ENCODE peak calls at places on chromosome 11, in eight cellular contexts. One of them, this sample, is unnamed.

GRCh38 chr11:127066426-127067090 is 66.0 kb upstream of the KIRREL3 start:
- DNase-seq in AG04449: no peak
- DNase-seq in prostate gland: no peak
- DNase-seq in astrocyte of the cerebellum: no peak
- DNase-seq in IMR-90: no peak
- DNase-seq in mammary epithelial cell: no peak
- DNase-seq in left ventricle myocardium inferior: no peak
- DNase-seq in fibroblast of villous mesenchyme: no peak
- DNase-seq in this sample: no peak

GRCh38 chr11:130051077-130051476 is 18.6 kb upstream of the APLP2 start:
- DNase-seq in AG04449: no peak
- DNase-seq in prostate gland: no peak
- DNase-seq in astrocyte of the cerebellum: no peak
- DNase-seq in IMR-90: peak; percentile 53
- DNase-seq in mammary epithelial cell: no peak
- DNase-seq in left ventricle myocardium inferior: no peak
- DNase-seq in fibroblast of villous mesenchyme: peak; percentile 51
- DNase-seq in this sample: no peak

GRCh38 chr11:73866095-73866579 is 10.5 kb downstream of the COA4 start:
- DNase-seq in AG04449: no peak
- DNase-seq in prostate gland: no peak
- DNase-seq in astrocyte of the cerebellum: no peak
- DNase-seq in IMR-90: peak; percentile 69
- DNase-seq in mammary epithelial cell: peak; percentile 23
- DNase-seq in left ventricle myocardium inferior: no peak
- DNase-seq in fibroblast of villous mesenchyme: peak; percentile 61
- DNase-seq in this sample: peak; percentile 36

GRCh38 chr11:117305145-117305544 is 10.9 kb downstream of the BACE1 start:
- DNase-seq in AG04449: no peak
- DNase-seq in prostate gland: no peak
- DNase-seq in astrocyte of the cerebellum: no peak
- DNase-seq in IMR-90: no peak
- DNase-seq in mammary epithelial cell: no peak
- DNase-seq in left ventricle myocardium inferior: no peak
- DNase-seq in fibroblast of villous mesenchyme: no peak
- DNase-seq in this sample: no peak

GRCh38 chr11:114296190-114296978 is at the start of gene NNMT:
- DNase-seq in AG04449: peak; percentile 95
- DNase-seq in prostate gland: no peak
- DNase-seq in astrocyte of the cerebellum: peak; percentile 98
- DNase-seq in IMR-90: peak; percentile 97
- DNase-seq in mammary epithelial cell: peak; percentile 89
- DNase-seq in left ventricle myocardium inferior: peak; percentile 68
- DNase-seq in fibroblast of villous mesenchyme: peak; percentile 99
- DNase-seq in this sample: peak; percentile 95

GRCh38 chr11:110097459-110098012 is 4.3 kb downstream of the ZC3H12C start:
- DNase-seq in AG04449: no peak
- DNase-seq in prostate gland: no peak
- DNase-seq in astrocyte of the cerebellum: no peak
- DNase-seq in IMR-90: peak; percentile 58
- DNase-seq in mammary epithelial cell: peak; percentile 38
- DNase-seq in left ventricle myocardium inferior: no peak
- DNase-seq in fibroblast of villous mesenchyme: peak; percentile 32
- DNase-seq in this sample: no peak

GRCh38 chr11:8408151-8408930 is 144.7 kb upstream of the LMO1 start:
- DNase-seq in AG04449: no peak
- DNase-seq in prostate gland: no peak
- DNase-seq in astrocyte of the cerebellum: no peak
- DNase-seq in IMR-90: no peak
- DNase-seq in mammary epithelial cell: peak; percentile 25
- DNase-seq in left ventricle myocardium inferior: no peak
- DNase-seq in fibroblast of villous mesenchyme: no peak
- DNase-seq in this sample: no peak

GRCh38 chr11:23359297-23359696 is 499.0 kb upstream of the CCDC179 start:
- DNase-seq in AG04449: peak; percentile 70
- DNase-seq in prostate gland: no peak
- DNase-seq in astrocyte of the cerebellum: peak; percentile 83
- DNase-seq in IMR-90: peak; percentile 97
- DNase-seq in mammary epithelial cell: peak; percentile 92
- DNase-seq in left ventricle myocardium inferior: no peak
- DNase-seq in fibroblast of villous mesenchyme: peak; percentile 87
- DNase-seq in this sample: peak; percentile 91

GRCh38 chr11:895331-896223 is 15.0 kb downstream of the CHID1 start:
- DNase-seq in AG04449: no peak
- DNase-seq in prostate gland: no peak
- DNase-seq in astrocyte of the cerebellum: no peak
- DNase-seq in IMR-90: no peak
- DNase-seq in mammary epithelial cell: no peak
- DNase-seq in left ventricle myocardium inferior: no peak
- DNase-seq in fibroblast of villous mesenchyme: no peak
- DNase-seq in this sample: no peak

DNA sequence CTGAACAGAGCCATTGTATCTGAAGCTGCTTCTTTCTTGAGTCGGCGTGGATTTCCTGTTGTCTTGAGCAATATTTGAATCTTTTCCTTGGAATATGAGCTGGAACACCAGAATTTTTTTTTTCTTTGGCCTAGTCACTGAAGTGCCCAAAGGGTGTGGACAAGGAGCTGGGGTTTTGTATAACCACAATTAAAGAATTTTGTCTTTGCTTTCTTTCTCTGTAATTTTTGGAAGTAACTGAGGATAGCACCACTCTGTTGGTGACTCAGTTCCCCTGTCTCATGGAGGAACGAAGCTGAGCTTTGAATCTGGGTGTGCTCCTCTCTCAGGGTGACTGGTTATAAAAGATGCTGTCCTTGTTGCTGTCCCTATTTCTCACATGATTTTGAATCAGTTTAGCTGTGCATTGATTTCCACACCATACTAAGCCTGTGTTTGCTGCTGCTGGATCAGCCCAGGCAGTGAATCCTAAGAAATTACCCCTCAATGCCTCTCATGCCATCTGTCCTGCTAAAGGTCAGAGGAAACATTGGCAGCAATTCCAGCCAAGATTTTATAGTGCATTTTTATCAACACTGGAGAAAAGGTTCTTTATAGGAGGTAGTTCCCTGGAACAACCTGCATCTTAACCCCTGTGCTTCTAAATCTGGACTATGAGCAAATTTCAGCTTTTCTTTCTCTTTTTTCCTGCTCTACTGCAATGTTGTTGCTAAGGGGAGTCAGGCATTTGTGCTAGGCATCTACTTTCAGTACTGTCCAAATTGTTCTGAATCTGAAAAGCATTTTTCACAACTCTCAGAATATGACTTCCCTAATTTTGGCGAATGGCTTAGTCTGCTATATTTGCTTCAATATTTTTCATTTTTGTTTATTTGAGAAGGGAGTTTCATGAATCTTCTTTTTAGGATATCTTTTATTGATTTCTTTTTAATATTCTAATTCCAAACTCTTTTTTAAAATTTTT is 540.8 kb downstream of the SOX6 start:
- DNase-seq in AG04449: no peak
- DNase-seq in prostate gland: no peak
- DNase-seq in astrocyte of the cerebellum: no peak
- DNase-seq in IMR-90: no peak
- DNase-seq in mammary epithelial cell: peak; percentile 51
- DNase-seq in left ventricle myocardium inferior: no peak
- DNase-seq in fibroblast of villous mesenchyme: no peak
- DNase-seq in this sample: no peak
- H3K4me3 ChIP-seq in AG04449: no peak overlapping the region
- H3K4me3 ChIP-seq in prostate gland: no peak overlapping the region
- H3K4me3 ChIP-seq in astrocyte of the cerebellum: no peak overlapping the region
- H3K4me3 ChIP-seq in IMR-90: no peak overlapping the region
- H3K4me3 ChIP-seq in mammary epithelial cell: no peak overlapping the region
- H3K4me3 ChIP-seq in left ventricle myocardium inferior: no peak overlapping the region
- H3K4me3 ChIP-seq in fibroblast of villous mesenchyme: no peak overlapping the region
- H3K4me3 ChIP-seq in this sample: no peak overlapping the region

GRCh38 chr11:69167916-69168691 is 12.4 kb downstream of the SMIM38 start:
- DNase-seq in AG04449: no peak
- DNase-seq in prostate gland: no peak
- DNase-seq in astrocyte of the cerebellum: no peak
- DNase-seq in IMR-90: peak; percentile 31
- DNase-seq in mammary epithelial cell: peak; percentile 70
- DNase-seq in left ventricle myocardium inferior: no peak
- DNase-seq in fibroblast of villous mesenchyme: peak; percentile 19
- DNase-seq in this sample: no peak
- H3K4me3 ChIP-seq in AG04449: no peak overlapping the region
- H3K4me3 ChIP-seq in prostate gland: no peak overlapping the region
- H3K4me3 ChIP-seq in astrocyte of the cerebellum: no peak overlapping the region
- H3K4me3 ChIP-seq in IMR-90: no peak overlapping the region
- H3K4me3 ChIP-seq in mammary epithelial cell: no peak overlapping the region
- H3K4me3 ChIP-seq in left ventricle myocardium inferior: no peak overlapping the region
- H3K4me3 ChIP-seq in fibroblast of villous mesenchyme: no peak overlapping the region
- H3K4me3 ChIP-seq in this sample: no peak overlapping the region

GRCh38 chr11:30451167-30451566 is 128.3 kb downstream of the ARL14EP start:
- DNase-seq in AG04449: no peak
- DNase-seq in prostate gland: no peak
- DNase-seq in astrocyte of the cerebellum: no peak
- DNase-seq in IMR-90: no peak
- DNase-seq in mammary epithelial cell: no peak
- DNase-seq in left ventricle myocardium inferior: no peak
- DNase-seq in fibroblast of villous mesenchyme: no peak
- DNase-seq in this sample: no peak

GRCh38 chr11:30451642-30452041 is 128.7 kb downstream of the ARL14EP start:
- DNase-seq in AG04449: no peak
- DNase-seq in prostate gland: no peak
- DNase-seq in astrocyte of the cerebellum: no peak
- DNase-seq in IMR-90: no peak
- DNase-seq in mammary epithelial cell: no peak
- DNase-seq in left ventricle myocardium inferior: no peak
- DNase-seq in fibroblast of villous mesenchyme: no peak
- DNase-seq in this sample: no peak

GRCh38 chr11:30452842-30453241 is 129.9 kb downstream of the ARL14EP start:
- DNase-seq in AG04449: no peak
- DNase-seq in prostate gland: no peak
- DNase-seq in astrocyte of the cerebellum: no peak
- DNase-seq in IMR-90: no peak
- DNase-seq in mammary epithelial cell: no peak
- DNase-seq in left ventricle myocardium inferior: no peak
- DNase-seq in fibroblast of villous mesenchyme: no peak
- DNase-seq in this sample: no peak

GRCh38 chr11:30453705-30454104 is 130.8 kb downstream of the ARL14EP start:
- DNase-seq in AG04449: no peak
- DNase-seq in prostate gland: no peak
- DNase-seq in astrocyte of the cerebellum: no peak
- DNase-seq in IMR-90: no peak
- DNase-seq in mammary epithelial cell: no peak
- DNase-seq in left ventricle myocardium inferior: no peak
- DNase-seq in fibroblast of villous mesenchyme: no peak
- DNase-seq in this sample: no peak

GRCh38 chr11:30452114-30452513 is 129.2 kb downstream of the ARL14EP start:
- DNase-seq in AG04449: no peak
- DNase-seq in prostate gland: no peak
- DNase-seq in astrocyte of the cerebellum: no peak
- DNase-seq in IMR-90: no peak
- DNase-seq in mammary epithelial cell: no peak
- DNase-seq in left ventricle myocardium inferior: no peak
- DNase-seq in fibroblast of villous mesenchyme: no peak
- DNase-seq in this sample: no peak
- H3K4me3 ChIP-seq in AG04449: no peak overlapping the region
- H3K4me3 ChIP-seq in prostate gland: no peak overlapping the region
- H3K4me3 ChIP-seq in astrocyte of the cerebellum: no peak overlapping the region
- H3K4me3 ChIP-seq in IMR-90: no peak overlapping the region
- H3K4me3 ChIP-seq in mammary epithelial cell: no peak overlapping the region
- H3K4me3 ChIP-seq in left ventricle myocardium inferior: no peak overlapping the region
- H3K4me3 ChIP-seq in fibroblast of villous mesenchyme: no peak overlapping the region
- H3K4me3 ChIP-seq in this sample: no peak overlapping the region

GRCh38 chr11:65293909-65294381 is 20.7 kb upstream of the CDC42EP2 start:
- DNase-seq in AG04449: no peak
- DNase-seq in prostate gland: no peak
- DNase-seq in astrocyte of the cerebellum: no peak
- DNase-seq in IMR-90: no peak
- DNase-seq in mammary epithelial cell: no peak
- DNase-seq in left ventricle myocardium inferior: peak; percentile 81
- DNase-seq in fibroblast of villous mesenchyme: peak; percentile 79
- DNase-seq in this sample: no peak

GRCh38 chr11:65292866-65293265 is 21.8 kb upstream of the CDC42EP2 start:
- DNase-seq in AG04449: no peak
- DNase-seq in prostate gland: no peak
- DNase-seq in astrocyte of the cerebellum: no peak
- DNase-seq in IMR-90: no peak
- DNase-seq in mammary epithelial cell: no peak
- DNase-seq in left ventricle myocardium inferior: no peak
- DNase-seq in fibroblast of villous mesenchyme: peak; percentile 74
- DNase-seq in this sample: no peak

GRCh38 chr11:65290448-65291165 is 24.1 kb upstream of the CDC42EP2 start:
- DNase-seq in AG04449: peak; percentile 97
- DNase-seq in prostate gland: no peak
- DNase-seq in astrocyte of the cerebellum: peak; percentile 85
- DNase-seq in IMR-90: peak; percentile 100
- DNase-seq in mammary epithelial cell: peak; percentile 63
- DNase-seq in left ventricle myocardium inferior: peak; percentile 93
- DNase-seq in fibroblast of villous mesenchyme: peak; percentile 100
- DNase-seq in this sample: peak; percentile 100

GRCh38 chr11:65288706-65289536 is 25.7 kb upstream of the CDC42EP2 start:
- DNase-seq in AG04449: no peak
- DNase-seq in prostate gland: no peak
- DNase-seq in astrocyte of the cerebellum: no peak
- DNase-seq in IMR-90: no peak
- DNase-seq in mammary epithelial cell: peak; percentile 17
- DNase-seq in left ventricle myocardium inferior: peak; percentile 76
- DNase-seq in fibroblast of villous mesenchyme: peak; percentile 76
- DNase-seq in this sample: no peak

DNA sequence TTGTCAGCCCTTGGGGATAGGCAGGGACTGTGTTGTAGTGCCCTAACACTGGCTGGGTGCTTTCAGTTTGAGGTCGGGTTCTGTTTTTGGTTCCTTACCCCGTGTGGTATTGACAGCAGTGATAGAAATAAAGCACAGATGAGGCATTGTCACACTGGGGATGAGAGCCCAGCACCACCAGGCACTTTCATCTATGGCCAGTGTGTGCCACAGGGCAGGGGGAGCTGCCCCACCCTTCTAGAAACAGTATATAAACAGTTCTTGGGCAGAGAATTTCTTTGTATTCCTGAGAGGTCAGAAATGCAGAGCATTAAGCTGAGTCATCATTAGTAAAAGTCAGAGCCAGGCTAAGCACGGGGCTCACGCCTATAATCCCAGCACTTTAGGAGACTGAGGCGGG is 23.1 kb upstream of the CDC42EP2 start:
- DNase-seq in AG04449: peak; percentile 41
- DNase-seq in prostate gland: no peak
- DNase-seq in astrocyte of the cerebellum: no peak
- DNase-seq in IMR-90: peak; percentile 80
- DNase-seq in mammary epithelial cell: no peak
- DNase-seq in left ventricle myocardium inferior: no peak
- DNase-seq in fibroblast of villous mesenchyme: peak; percentile 90
- DNase-seq in this sample: no peak
- H3K4me3 ChIP-seq in AG04449: peak overlapping the region; percentile 43
- H3K4me3 ChIP-seq in prostate gland: no peak overlapping the region
- H3K4me3 ChIP-seq in astrocyte of the cerebellum: no peak overlapping the region
- H3K4me3 ChIP-seq in IMR-90: no peak overlapping the region
- H3K4me3 ChIP-seq in mammary epithelial cell: no peak overlapping the region
- H3K4me3 ChIP-seq in left ventricle myocardium inferior: peak overlapping the region; percentile 33
- H3K4me3 ChIP-seq in fibroblast of villous mesenchyme: peak overlapping the region; percentile 46
- H3K4me3 ChIP-seq in this sample: peak overlapping the region; percentile 21

GRCh38 chr11:66203847-66204246 is 64.6 kb upstream of the RAB1B start:
- DNase-seq in AG04449: no peak
- DNase-seq in prostate gland: no peak
- DNase-seq in astrocyte of the cerebellum: no peak
- DNase-seq in IMR-90: no peak
- DNase-seq in mammary epithelial cell: no peak
- DNase-seq in left ventricle myocardium inferior: no peak
- DNase-seq in fibroblast of villous mesenchyme: no peak
- DNase-seq in this sample: no peak
- H3K4me3 ChIP-seq in AG04449: no peak overlapping the region
- H3K4me3 ChIP-seq in prostate gland: no peak overlapping the region
- H3K4me3 ChIP-seq in astrocyte of the cerebellum: no peak overlapping the region
- H3K4me3 ChIP-seq in IMR-90: no peak overlapping the region
- H3K4me3 ChIP-seq in mammary epithelial cell: no peak overlapping the region
- H3K4me3 ChIP-seq in left ventricle myocardium inferior: no peak overlapping the region
- H3K4me3 ChIP-seq in fibroblast of villous mesenchyme: no peak overlapping the region
- H3K4me3 ChIP-seq in this sample: no peak overlapping the region